ENCODE peak calls at places on chromosome 11, in ten cellular contexts. M is fibroblast of the aortic adventitia; E is naive thymus-derived CD8-positive, alpha-beta T cell; Z is hepatocyte; U is BJ; W is AG04450; X is EL; P is activated CD4-positive, alpha-beta T cell treated with anti-CD3 and anti-CD28 coated beads for 4 hours; K is right lobe of liver; C is NCI-H1092. I is an unnamed sample.

GRCh38 chr11:30225642-30226041 is 5.2 kb upstream of the FSHB start:
- DNase-seq in U (no peak), M (no peak), W (no peak), K (no peak), X (no peak), E (no peak), C (no peak), Z (no peak), P (no peak), I (no peak)

GRCh38 chr11:123203471-123203870 is 8.4 kb upstream of the CLMP start:
- DNase-seq in E (no peak), W (no peak), M (no peak), K (no peak), U (no peak), P (no peak), X (no peak), C (no peak), Z (no peak), I (no peak)

GRCh38 chr11:57446055-57446454 is 14.3 kb upstream of the RTN4RL2 start:
- DNase-seq in P (no peak), K (no peak), W (no peak), Z (no peak), M (no peak), E (no peak), U (no peak), C (no peak), X (no peak), I (no peak)

GRCh38 chr11:102428696-102429095 is 23.9 kb downstream of the TMEM123 start:
- DNase-seq in K (no peak), E (no peak), M (no peak), W (no peak), Z (no peak), X (no peak), P (no peak), C (no peak), U (no peak), I (no peak)

GRCh38 chr11:83681045-83681781 is 395.0 kb upstream of the CCDC90B start:
- DNase-seq in K (no peak), X (no peak), P (no peak), W (no peak), M (no peak), C (no peak), Z (no peak), E (no peak), U (no peak), I (no peak)

GRCh38 chr11:116720895-116721294 is 51.9 kb downstream of the BUD13 start:
- DNase-seq in U (no peak), Z (no peak), C (no peak), E (no peak), M (no peak), K (no peak), W (no peak), X (no peak), P (no peak), I (no peak)

GRCh38 chr11:35237860-35238715 is 99.1 kb downstream of the CD44 start:
- DNase-seq in C (peak), K (no peak), P (peak), E (peak), Z (peak), X (peak), M (no peak), W (no peak), U (no peak), I (no peak)

GRCh38 chr11:2319791-2320481 is 18.1 kb downstream of the TSPAN32 start:
- DNase-seq in C (no peak), E (no peak), M (no peak), K (no peak), W (no peak), P (no peak), X (no peak), Z (no peak), U (no peak), I (no peak)

GRCh38 chr11:131145806-131146205 is 224.6 kb upstream of the NTM start:
- DNase-seq in K (no peak), E (no peak), X (no peak), P (no peak), W (no peak), M (no peak), Z (no peak), U (no peak), C (no peak), I (no peak)

GRCh38 chr11:45803981-45804805 is 756 bp upstream of the SLC35C1 start:
- DNase-seq in U (no peak), X (peak), K (peak), P (peak), C (peak), W (no peak), Z (peak), M (peak), E (peak), I (peak)

GRCh38 chr11:89491141-89491690 is at the start of gene NOX4:
- DNase-seq in E (no peak), K (peak), U (no peak), W (no peak), Z (peak), P (no peak), M (peak), X (peak), C (no peak), I (no peak)

GRCh38 chr11:19808076-19808911 is 95.7 kb downstream of the NAV2 start:
- DNase-seq in Z (no peak), X (no peak), M (peak), E (no peak), U (no peak), K (no peak), C (no peak), P (no peak), W (no peak), I (no peak)

GRCh38 chr11:89625171-89625570 is 84.9 kb upstream of the TRIM77 start:
- DNase-seq in P (no peak), X (no peak), U (no peak), E (no peak), M (no peak), K (no peak), W (no peak), C (no peak), Z (no peak), I (no peak)

GRCh38 chr11:67032830-67033555 is 10.1 kb downstream of the SYT12 start:
- DNase-seq in W (peak), C (no peak), E (no peak), M (peak), U (peak), P (no peak), K (no peak), Z (peak), X (peak), I (no peak)

GRCh38 chr11:102733232-102733875 is 8.6 kb upstream of the MMP8 start:
- DNase-seq in P (peak), Z (peak), X (peak), M (peak), W (no peak), E (no peak), U (no peak), K (peak), C (no peak), I (peak)

GRCh38 chr11:126764221-126764620 is 236.3 kb downstream of the KIRREL3 start:
- DNase-seq in M (peak), Z (no peak), U (no peak), E (no peak), W (no peak), X (peak), K (no peak), C (peak), P (no peak), I (no peak)

GRCh38 chr11:62644220-62644619 is 2.2 kb downstream of the GANAB start:
- DNase-seq in X (no peak), U (no peak), K (no peak), E (no peak), P (no peak), Z (no peak), M (no peak), W (no peak), C (no peak), I (no peak)

GRCh38 chr11:120040136-120040840 is 97.6 kb downstream of the TRIM29 start:
- DNase-seq in C (no peak), U (no peak), Z (no peak), M (no peak), W (no peak), E (no peak), P (no peak), K (no peak), X (no peak), I (no peak)

GRCh38 chr11:60944504-60945294 is 7.3 kb downstream of the SLC15A3 start:
- DNase-seq in M (no peak), P (no peak), U (no peak), K (no peak), E (no peak), W (no peak), X (no peak), C (no peak), Z (no peak), I (no peak)

GRCh38 chr11:33040127-33040861 is 922 bp downstream of the TCP11L1 start:
- DNase-seq in P (peak), E (peak), Z (peak), W (no peak), K (no peak), C (peak), X (peak), M (peak), U (no peak), I (no peak)

GRCh38 chr11:134026655-134027343 is 42.1 kb upstream of the JAM3 start:
- DNase-seq in M (no peak), K (no peak), X (no peak), W (no peak), C (peak), Z (no peak), E (no peak), U (no peak), P (no peak), I (no peak)

GRCh38 chr11:16897460-16898061 is 116.7 kb downstream of the PLEKHA7 start:
- DNase-seq in Z (no peak), K (no peak), W (no peak), M (no peak), X (no peak), E (no peak), P (no peak), U (no peak), C (peak), I (no peak)

GRCh38 chr11:130407978-130408377 is 20.4 kb downstream of the ADAMTS8 start:
- DNase-seq in X (peak), K (no peak), U (peak), M (peak), Z (peak), E (no peak), P (no peak), C (no peak), W (no peak), I (peak)

GRCh38 chr11:75514596-75514995 is 11.1 kb downstream of the GDPD5 start:
- DNase-seq in M (no peak), E (no peak), Z (no peak), P (no peak), C (no peak), W (no peak), K (no peak), U (no peak), X (no peak), I (no peak)

GRCh38 chr11:32960553-32961164 is 55.0 kb upstream of the DEPDC7 start:
- DNase-seq in M (peak), C (peak), K (no peak), W (peak), E (no peak), Z (peak), P (no peak), U (peak), X (peak), I (peak)

GRCh38 chr11:59801981-59802638 is 8.5 kb downstream of the MRPL16 start:
- DNase-seq in M (no peak), Z (no peak), X (no peak), U (no peak), W (no peak), E (no peak), K (no peak), C (no peak), P (no peak), I (peak)

GRCh38 chr11:64409707-64410395 is 50.9 kb downstream of the RPS6KA4 start:
- DNase-seq in E (no peak), Z (peak), K (no peak), C (no peak), U (no peak), M (no peak), P (no peak), W (no peak), X (no peak), I (no peak)

GRCh38 chr11:119691020-119691666 is 37.9 kb downstream of the NECTIN1 start:
- DNase-seq in E (no peak), C (no peak), U (no peak), X (no peak), M (no peak), W (no peak), Z (no peak), P (no peak), K (no peak), I (no peak)

GRCh38 chr11:11265994-11266606 is 87.0 kb downstream of the CSNK2A3 start:
- DNase-seq in E (no peak), K (no peak), X (peak), W (no peak), C (no peak), M (peak), P (peak), Z (peak), U (no peak), I (peak)

GRCh38 chr11:58980159-58980843 is 41.0 kb downstream of the GLYATL1 start:
- DNase-seq in X (no peak), C (no peak), K (no peak), Z (no peak), U (no peak), P (no peak), M (no peak), E (no peak), W (no peak), I (no peak)

GRCh38 chr11:28169816-28170215 is 61.6 kb downstream of the METTL15 start:
- DNase-seq in K (no peak), C (no peak), X (peak), W (no peak), P (no peak), U (no peak), Z (no peak), M (peak), E (no peak), I (no peak)

GRCh38 chr11:123719452-123719851 is 22.0 kb downstream of the ZNF202 start:
- DNase-seq in C (no peak), M (peak), W (no peak), P (no peak), U (no peak), X (peak), Z (no peak), K (no peak), E (no peak), I (no peak)

GRCh38 chr11:31801298-31801702 is 9.8 kb downstream of the PAX6 start:
- DNase-seq in Z (no peak), E (no peak), W (no peak), P (no peak), U (no peak), X (no peak), C (no peak), M (no peak), K (no peak), I (no peak)

GRCh38 chr11:56333156-56333555 is 12.7 kb upstream of the OR8K1 start:
- DNase-seq in E (no peak), M (no peak), Z (no peak), W (no peak), U (no peak), X (no peak), P (no peak), C (no peak), K (no peak), I (no peak)

GRCh38 chr11:102361100-102362021 is 14.3 kb downstream of the BIRC2 start:
- DNase-seq in Z (no peak), M (no peak), C (no peak), X (no peak), W (no peak), P (no peak), U (no peak), E (peak), K (no peak), I (no peak)

GRCh38 chr11:61446211-61446651 is 16.3 kb downstream of the SDHAF2 start:
- DNase-seq in E (peak), M (peak), W (peak), X (peak), U (peak), K (peak), P (peak), C (peak), Z (peak), I (peak)

GRCh38 chr11:96781082-96781481 is 391.3 kb downstream of the JRKL start:
- DNase-seq in W (no peak), X (no peak), M (no peak), P (no peak), E (no peak), U (no peak), C (no peak), Z (no peak), K (no peak), I (peak)

GRCh38 chr11:29125621-29126020 is 891.2 kb downstream of the KCNA4 start:
- DNase-seq in X (peak), Z (peak), K (no peak), P (no peak), C (no peak), W (no peak), E (no peak), M (no peak), U (no peak), I (no peak)

GRCh38 chr11:132310390-132311375 is 940.3 kb downstream of the NTM start:
- DNase-seq in E (no peak), W (no peak), K (no peak), U (no peak), C (no peak), P (no peak), Z (no peak), M (peak), X (no peak), I (no peak)

GRCh38 chr11:48116843-48117242 is 99.8 kb upstream of the OR4B1 start:
- DNase-seq in C (no peak), P (no peak), E (no peak), K (no peak), U (no peak), M (no peak), X (no peak), W (no peak), Z (no peak), I (no peak)

I was measured in foreskin keratinocyte.